ENCODE peak calls at places on chromosome 9, in five cellular contexts. K, U, P, L and H are unnamed samples.

GRCh38 chr9:15096959-15097358 is 186.7 kb upstream of the FREM1 start:
- DNase-seq in U (no peak), K (no peak), P (no peak), L (no peak), H (no peak)

GRCh38 chr9:87071473-87071872 is 124.2 kb upstream of the GAS1 start:
- DNase-seq in L (no peak), K (no peak), P (no peak), U (no peak), H (no peak)

GRCh38 chr9:130732131-130732530 is 38.6 kb downstream of the EXOSC2 start:
- DNase-seq in P (no peak), U (no peak), L (no peak), K (no peak), H (no peak)

GRCh38 chr9:121545148-121545874 is 45.7 kb upstream of the GGTA1 start:
- DNase-seq in U (no peak), K (no peak), P (no peak), L (no peak), H (no peak)

GRCh38 chr9:3331801-3332200 is 194.0 kb downstream of the RFX3 start:
- DNase-seq in P (peak), U (peak), K (no peak), L (no peak), H (no peak)

GRCh38 chr9:131272212-131272611 is 4.1 kb downstream of the FAM78A start:
- DNase-seq in L (no peak), K (no peak), U (no peak), P (no peak), H (no peak)

GRCh38 chr9:110443878-110444245 is 106.2 kb upstream of the TXNDC8 start:
- DNase-seq in P (no peak), K (no peak), U (no peak), L (no peak), H (no peak)

GRCh38 chr9:83355024-83355444 is 183.2 kb downstream of the FRMD3 start:
- DNase-seq in L (no peak), U (no peak), P (no peak), K (no peak), H (no peak)